ENCODE peak calls at places on chromosomes 4 and X, in six cellular contexts. Y is ovary; Q is HepG2; L is pancreas; P is CD8-positive, alpha-beta T cell; X is uterus. A is an unnamed sample. For H3K27me3, the result is how much of the 10 kb centered on the place peaks cover.

GRCh38 chr4:1401409-1402020 is 4.7 kb downstream of the NKX1-1 start:
- DNase-seq in Y (no peak), Q (no peak), L (peak), P (no peak), X (no peak), A (no peak)

GRCh38 chr4:147370473-147370872 is 110.4 kb upstream of the EDNRA start:
- DNase-seq in Y (no peak), Q (no peak), L (no peak), P (no peak), X (no peak), A (no peak)

GRCh38 chrX:130893356-130894085 is 9.5 kb downstream of the ENOX2 start:
- DNase-seq in Y (no peak), Q (no peak), L (no peak), P (no peak), X (no peak), A (peak)

GRCh38 chr4:13892739-13893105 is 265.2 kb upstream of the BOD1L1 start:
- DNase-seq in Y (no peak), Q (no peak), L (no peak), P (no peak), X (no peak), A (no peak)

GRCh38 chr4:23234018-23234417 is 541.3 kb downstream of the GBA3 start:
- DNase-seq in Y (no peak), Q (no peak), L (no peak), P (no peak), X (no peak), A (no peak)

GRCh38 chr4:125833-126232 is 1.5 kb downstream of the ZNF718 start:
- DNase-seq in Y (no peak), Q (no peak), L (no peak), P (no peak), X (no peak), A (no peak)

GRCh38 chrX:138939038-138939437 is 227.5 kb upstream of the FGF13 start:
- DNase-seq in Y (no peak), Q (no peak), L (no peak), P (no peak), X (no peak), A (no peak)

GRCh38 chr4:55017406-55017805 is 108.0 kb downstream of the KDR start:
- DNase-seq in Y (no peak), Q (no peak), L (no peak), P (no peak), X (no peak), A (no peak)

GRCh38 chr4:1449475-1449832 is 43.2 kb upstream of the NKX1-1 start:
- DNase-seq in Y (no peak), Q (no peak), L (no peak), P (no peak), X (no peak), A (no peak)

DNA sequence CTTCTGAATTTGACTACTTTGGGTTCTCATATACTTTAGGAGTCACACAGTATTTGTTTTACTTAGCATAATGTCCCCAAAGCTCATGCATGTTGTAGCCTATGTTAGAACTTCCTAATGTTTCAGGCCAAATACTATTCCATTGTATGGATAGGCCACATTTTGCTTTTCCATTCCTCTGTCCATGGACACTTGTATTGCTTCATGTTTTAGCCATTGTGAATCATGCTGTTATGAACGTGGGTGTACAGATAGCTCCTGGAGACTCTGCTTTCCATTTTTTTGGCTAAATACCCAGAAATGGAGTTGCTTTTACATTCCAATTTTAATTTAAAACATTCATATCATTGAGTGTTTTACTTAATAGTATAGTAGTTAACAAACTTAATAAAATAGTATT is 54.5 kb downstream of the HTT start:
- DNase-seq in Y (no peak), Q (no peak), L (no peak), P (no peak), X (no peak), A (no peak)
- H3K27ac ChIP-seq in Y (no peak), Q (no peak), L (no peak), P (no peak), X (no peak), A (no peak)

GRCh38 chrX:108732630-108733321 is 3.6 kb downstream of the IRS4 start:
- DNase-seq in Y (peak), Q (no peak), L (no peak), P (no peak), X (no peak), A (no peak)
- H3K27me3 ChIP-seq in Y (under half), Q (under half), L (under half), P (under half), X (under half), A (under half)

GRCh38 chr4:37837446-37837845 is 11.0 kb downstream of the PGM2 start:
- DNase-seq in Y (no peak), Q (no peak), L (no peak), P (no peak), X (no peak), A (no peak)

GRCh38 chr4:37836838-37837413 is 10.4 kb downstream of the PGM2 start:
- DNase-seq in Y (no peak), Q (no peak), L (no peak), P (no peak), X (no peak), A (no peak)

GRCh38 chr4:37836256-37836655 is 9.8 kb downstream of the PGM2 start:
- DNase-seq in Y (no peak), Q (no peak), L (no peak), P (no peak), X (no peak), A (no peak)

GRCh38 chr4:37835806-37836205 is 9.3 kb downstream of the PGM2 start:
- DNase-seq in Y (no peak), Q (no peak), L (no peak), P (no peak), X (no peak), A (no peak)

DNA sequence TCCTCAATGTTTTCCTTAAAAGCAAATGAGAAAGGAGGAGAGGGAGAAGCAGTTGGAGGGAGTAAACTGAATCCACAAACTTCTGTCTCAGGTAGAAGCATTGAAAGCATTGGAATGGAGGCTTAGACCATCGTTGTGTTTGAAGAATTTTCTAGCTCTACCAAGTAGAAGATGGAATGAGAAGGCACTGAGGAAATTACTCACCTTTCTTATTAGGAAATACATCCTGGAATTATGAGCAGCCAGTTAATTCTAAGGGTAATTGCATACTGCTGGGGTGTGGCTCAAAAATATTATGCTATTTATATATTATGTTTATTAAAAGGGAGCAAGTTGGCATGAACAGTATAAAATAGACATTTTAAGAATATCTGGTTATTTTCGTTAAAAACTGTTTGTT is 12.9 kb downstream of the PGM2 start:
- DNase-seq in Y (no peak), Q (no peak), L (no peak), P (no peak), X (no peak), A (no peak)
- H3K27ac ChIP-seq in Y (no peak), Q (no peak), L (no peak), P (no peak), X (no peak), A (no peak)

GRCh38 chrX:78522601-78523000 is 136.5 kb downstream of the RTL3 start:
- DNase-seq in Y (no peak), Q (no peak), L (no peak), P (no peak), X (no peak), A (no peak)
- H3K27me3 ChIP-seq in Y (under half), Q (under half), L (under half), P (under half), X (under half), A (under half)

GRCh38 chr4:53432528-53433424 is 55.3 kb downstream of the FIP1L1 start:
- DNase-seq in Y (no peak), Q (no peak), L (no peak), P (no peak), X (no peak), A (no peak)

GRCh38 chr4:53436251-53436650 is 58.8 kb downstream of the FIP1L1 start:
- DNase-seq in Y (no peak), Q (no peak), L (no peak), P (no peak), X (no peak), A (no peak)

GRCh38 chr4:53431052-53431451 is 53.6 kb downstream of the FIP1L1 start:
- DNase-seq in Y (no peak), Q (no peak), L (no peak), P (no peak), X (no peak), A (peak)
- H3K27ac ChIP-seq in Y (no peak), Q (no peak), L (no peak), P (no peak), X (no peak), A (no peak)

DNA sequence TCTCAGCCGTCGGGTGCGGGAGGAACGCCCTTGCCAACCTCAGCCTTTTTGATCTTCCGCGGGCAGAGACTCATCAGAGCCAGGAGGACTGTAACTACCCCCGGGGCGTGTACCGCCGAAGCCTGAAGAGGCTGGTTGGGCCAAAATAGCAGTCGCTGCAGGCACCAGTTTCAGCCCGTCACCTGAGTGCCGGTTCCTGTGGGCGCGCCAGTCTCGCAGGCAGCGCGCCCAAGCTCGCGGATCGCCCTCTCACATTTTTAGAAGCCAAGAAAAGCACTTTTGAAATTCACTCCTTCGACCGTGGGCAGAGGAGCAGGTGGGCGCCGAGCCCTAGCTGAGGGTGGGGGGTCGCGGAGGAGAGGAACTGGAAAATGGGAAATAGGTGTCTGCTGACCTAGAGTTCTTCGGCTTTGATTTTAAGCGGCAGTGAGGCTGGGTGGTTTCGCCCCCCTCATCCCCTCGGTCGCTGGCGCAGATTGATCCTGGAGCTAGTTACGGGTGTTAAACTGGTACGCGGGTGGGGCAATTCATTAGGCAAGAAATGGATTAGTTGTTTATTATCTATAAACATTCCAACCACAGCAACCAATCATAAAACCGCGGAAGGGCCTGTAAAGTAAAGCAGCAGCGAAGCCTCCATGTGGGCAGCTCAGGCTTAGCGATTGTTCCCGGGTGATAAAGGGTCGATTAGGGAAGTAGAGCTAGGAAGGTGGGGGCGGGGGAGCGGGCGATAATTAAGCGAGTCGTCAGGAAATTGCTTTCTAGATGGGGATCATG is 69.2 kb downstream of the FBXO8 start:
- DNase-seq in Y (no peak), Q (no peak), L (no peak), P (no peak), X (no peak), A (peak)
- H3K27me3 ChIP-seq in Y (under half), Q (half or more), L (under half), P (half or more), X (under half), A (under half)

DNA sequence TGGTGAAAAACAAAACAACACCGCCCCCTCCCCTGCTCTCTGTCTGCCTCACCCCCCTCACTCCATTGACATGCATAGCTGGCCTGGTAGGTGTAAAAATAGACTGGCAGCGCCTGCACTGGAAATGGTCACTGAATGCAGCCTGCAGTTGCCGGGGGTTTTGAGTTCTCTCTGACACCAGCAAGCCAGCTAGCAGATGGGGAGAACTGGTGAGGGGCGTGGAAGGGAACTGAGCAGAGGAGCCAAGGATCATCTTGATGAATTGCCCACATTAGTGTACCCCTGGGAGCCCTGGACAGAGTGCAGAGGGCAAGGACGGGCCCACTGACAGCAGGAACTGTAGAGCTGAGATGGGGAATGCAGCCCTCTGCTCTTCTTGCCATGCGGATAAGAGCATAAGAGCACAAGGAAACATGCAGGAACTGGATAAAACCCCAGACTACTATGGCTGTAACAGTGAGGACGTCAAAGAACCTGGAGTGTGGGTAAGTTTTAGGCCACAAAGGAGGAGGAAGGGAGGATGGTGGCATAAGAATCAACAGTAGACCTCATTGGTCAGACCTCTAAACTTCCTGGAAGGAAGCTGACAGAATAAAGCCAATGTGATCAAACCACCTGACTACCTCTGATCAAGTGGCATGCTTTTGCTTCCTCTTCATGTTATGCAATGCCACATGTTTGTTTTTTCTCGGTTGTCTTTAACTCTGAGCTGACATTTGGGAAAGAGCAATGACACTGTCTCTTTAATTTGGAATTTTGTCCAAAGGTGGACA is 96.3 kb downstream of the ANK2 start:
- DNase-seq in Y (peak), Q (peak), L (no peak), P (no peak), X (no peak), A (peak)
- H3K27ac ChIP-seq in Y (peak), Q (peak), L (no peak), P (no peak), X (peak), A (no peak)

A was measured in small intestine.